ENCODE peak calls at places on chromosomes 7 and 10, in eight cellular contexts. G, P, Z, E, L, A, V and C are unnamed samples.
A peak's percentile ranks its signal among the peaks of the same experiment; 100 is the strongest.

GRCh38 chr10:106175760-106176377 is 988.6 kb downstream of the SORCS1 start:
- DNase-seq in G (no peak), P (no peak), Z (no peak), E (no peak), L (no peak), A (peak; percentile 52), V (no peak), C (no peak)

GRCh38 chr7:38451840-38452239 is 178.4 kb upstream of the TARP start:
- DNase-seq in G (no peak), P (no peak), Z (no peak), E (no peak), L (no peak), A (peak; percentile 25), V (no peak), C (no peak)

GRCh38 chr10:94630017-94630688 is 53.4 kb upstream of the CYP2C18 start:
- DNase-seq in G (no peak), P (no peak), Z (no peak), E (no peak), L (no peak), A (peak; percentile 49), V (no peak), C (no peak)

GRCh38 chr7:134954197-134955082 is 31.9 kb upstream of the AGBL3 start:
- DNase-seq in G (no peak), P (no peak), Z (no peak), E (no peak), L (no peak), A (peak; percentile 39), V (no peak), C (no peak)

GRCh38 chr7:3065724-3066143 is 22.1 kb upstream of the CARD11 start:
- DNase-seq in G (peak; percentile 39), P (peak; percentile 71), Z (no peak), E (peak; percentile 26), L (peak; percentile 54), A (peak; percentile 31), V (peak; percentile 18), C (no peak)

GRCh38 chr7:23645822-23646221 is 34.2 kb upstream of the FAM221A start:
- DNase-seq in G (no peak), P (no peak), Z (no peak), E (no peak), L (no peak), A (no peak), V (no peak), C (no peak)

GRCh38 chr7:112596981-112597380 is 116.2 kb downstream of the LSMEM1 start:
- DNase-seq in G (no peak), P (no peak), Z (no peak), E (no peak), L (no peak), A (no peak), V (no peak), C (no peak)

GRCh38 chr10:119166564-119166963 is 1.1 kb upstream of the SFXN4 start:
- DNase-seq in G (no peak), P (no peak), Z (no peak), E (no peak), L (no peak), A (no peak), V (no peak), C (no peak)

GRCh38 chr7:129843365-129843898 is 109.3 kb downstream of the UBE2H start:
- DNase-seq in G (no peak), P (no peak), Z (no peak), E (no peak), L (no peak), A (no peak), V (no peak), C (no peak)

GRCh38 chr7:114629762-114630161 is 215.1 kb downstream of the FOXP2 start:
- DNase-seq in G (no peak), P (no peak), Z (no peak), E (no peak), L (no peak), A (no peak), V (no peak), C (no peak)

GRCh38 chr7:112160130-112160770 is 45.9 kb downstream of the DOCK4 start:
- DNase-seq in G (no peak), P (no peak), Z (peak; percentile 24), E (no peak), L (no peak), A (peak; percentile 51), V (no peak), C (no peak)

GRCh38 chr7:24073651-24074420 is 210.2 kb upstream of the NPY start:
- DNase-seq in G (no peak), P (no peak), Z (no peak), E (no peak), L (no peak), A (no peak), V (no peak), C (no peak)

GRCh38 chr7:44289341-44290249 is 35.8 kb downstream of the CAMK2B start:
- DNase-seq in G (no peak), P (no peak), Z (peak; percentile 12), E (no peak), L (peak; percentile 39), A (no peak), V (peak; percentile 9), C (no peak)

GRCh38 chr7:17090751-17091150 is 207.7 kb upstream of the AHR start:
- DNase-seq in G (no peak), P (no peak), Z (no peak), E (no peak), L (no peak), A (no peak), V (no peak), C (peak; percentile 86)

GRCh38 chr7:20329389-20330175 is 1.1 kb upstream of the ITGB8 start:
- DNase-seq in G (no peak), P (no peak), Z (peak; percentile 72), E (peak; percentile 82), L (peak; percentile 68), A (peak; percentile 86), V (peak; percentile 31), C (no peak)

GRCh38 chr7:125445901-125446300 is 516.3 kb upstream of the POT1 start:
- DNase-seq in G (no peak), P (no peak), Z (no peak), E (no peak), L (no peak), A (no peak), V (no peak), C (no peak)

GRCh38 chr7:1853619-1854520 is 183.8 kb downstream of the ELFN1 start:
- DNase-seq in G (no peak), P (no peak), Z (no peak), E (no peak), L (no peak), A (no peak), V (peak; percentile 6), C (no peak)

GRCh38 chr7:101558742-101559325 is 70.3 kb downstream of the MYL10 start:
- DNase-seq in G (no peak), P (no peak), Z (peak; percentile 8), E (no peak), L (no peak), A (no peak), V (no peak), C (no peak)

GRCh38 chr7:90574820-90575187 is 21.3 kb upstream of the CDK14 start:
- DNase-seq in G (no peak), P (no peak), Z (no peak), E (no peak), L (no peak), A (no peak), V (no peak), C (no peak)

GRCh38 chr7:147438216-147438615 is 1152.3 kb upstream of the C7orf33 start:
- DNase-seq in G (no peak), P (no peak), Z (no peak), E (no peak), L (no peak), A (no peak), V (no peak), C (no peak)

GRCh38 chr10:1980459-1980858 is 243.1 kb upstream of the ADARB2 start:
- DNase-seq in G (no peak), P (no peak), Z (no peak), E (no peak), L (no peak), A (no peak), V (no peak), C (no peak)

GRCh38 chr10:33330543-33331019 is 3.9 kb downstream of the NRP1 start:
- DNase-seq in G (peak; percentile 80), P (peak; percentile 67), Z (peak; percentile 88), E (peak; percentile 90), L (peak; percentile 87), A (peak; percentile 87), V (peak; percentile 84), C (no peak)
- H3K4me3 ChIP-seq in G (no peak overlapping the region), P (no peak overlapping the region), Z (peak overlapping the region; percentile 71), E (no peak overlapping the region), L (peak overlapping the region; percentile 81), A (peak overlapping the region; percentile 92), V (peak overlapping the region; percentile 94), C (peak overlapping the region; percentile 95)

DNA sequence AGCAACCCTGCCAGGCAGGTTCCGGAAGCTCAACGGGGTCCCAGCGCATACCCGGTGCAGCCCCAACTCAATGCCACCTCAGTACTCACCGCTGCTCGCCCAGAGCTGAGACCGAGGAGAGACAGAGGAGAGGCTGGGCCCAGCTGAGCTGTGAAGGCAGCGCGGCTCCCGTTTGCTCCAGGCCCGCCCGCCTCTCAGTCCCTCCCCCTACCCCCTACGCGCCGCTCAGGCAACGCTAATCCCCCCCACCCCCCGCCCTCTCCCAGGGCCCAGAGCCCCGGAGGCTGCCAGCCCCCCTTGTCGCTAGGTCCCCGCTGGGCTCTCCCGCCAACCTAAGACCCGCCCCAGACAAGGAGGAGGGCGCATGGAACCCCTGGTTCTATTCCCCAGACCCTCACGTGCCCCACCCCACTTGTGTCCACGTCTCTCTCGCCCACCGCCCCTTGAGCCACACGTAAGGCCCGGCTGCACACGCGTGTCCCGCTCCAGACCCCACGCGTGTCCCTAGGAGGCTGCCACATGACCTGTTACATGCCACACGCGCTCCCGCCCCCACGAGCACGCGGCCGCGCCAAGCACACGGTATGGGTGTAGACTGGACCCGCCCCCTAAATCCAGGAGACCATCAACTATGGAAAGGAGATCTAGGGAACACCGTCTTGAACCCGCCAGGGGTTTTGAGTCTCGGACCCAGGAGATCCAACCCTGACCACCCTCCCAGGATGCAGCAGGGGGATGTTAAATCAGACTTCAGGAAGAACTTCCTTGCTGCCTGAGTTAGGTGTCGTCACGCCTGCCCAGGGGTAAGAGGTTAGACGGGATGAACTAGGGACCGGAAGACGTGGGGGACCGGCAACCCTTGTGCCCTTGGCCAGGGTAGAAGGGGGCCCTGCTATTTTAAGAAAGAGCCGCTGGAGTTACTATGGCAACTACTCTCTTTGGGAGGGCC is at the start of gene PSD:
- DNase-seq in G (peak; percentile 29), P (peak; percentile 46), Z (no peak), E (no peak), L (no peak), A (no peak), V (no peak), C (no peak)
- H3K27me3 ChIP-seq in G (no peaks in the 10 kb centered on the region), P (peaks cover 13% of the 10 kb centered on the region), Z (no peaks in the 10 kb centered on the region), E (no peaks in the 10 kb centered on the region), L (peaks cover 29% of the 10 kb centered on the region), A (peaks cover 14% of the 10 kb centered on the region), V (peaks cover 48% of the 10 kb centered on the region), C (peaks cover 11% of the 10 kb centered on the region)

GRCh38 chr10:37754538-37755323 is 102.7 kb downstream of the ZNF248 start:
- DNase-seq in G (peak; percentile 51), P (no peak), Z (no peak), E (peak; percentile 26), L (no peak), A (no peak), V (no peak), C (no peak)
- H3K4me3 ChIP-seq in G (no peak overlapping the region), P (no peak overlapping the region), Z (no peak overlapping the region), E (no peak overlapping the region), L (no peak overlapping the region), A (no peak overlapping the region), V (no peak overlapping the region), C (no peak overlapping the region)

DNA sequence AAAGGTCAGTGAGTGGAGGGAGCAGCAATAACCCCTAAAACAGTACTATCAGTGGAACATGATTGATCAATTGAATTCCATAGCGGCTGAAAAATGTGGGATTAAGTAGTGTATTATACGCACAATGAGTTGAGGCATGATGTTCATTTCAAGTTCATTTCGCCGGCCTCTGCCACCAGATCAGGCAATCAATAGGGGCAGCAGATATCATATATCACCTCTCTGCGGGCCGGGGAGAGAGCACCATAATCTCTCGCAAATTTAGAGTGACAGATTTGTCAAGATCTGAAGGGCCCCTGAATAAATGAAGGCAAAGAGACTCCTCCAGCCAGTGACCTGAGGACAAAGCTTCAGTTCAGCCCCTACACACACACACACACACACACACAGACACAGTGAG is 58.5 kb downstream of the PAX2 start:
- DNase-seq in G (no peak), P (no peak), Z (no peak), E (no peak), L (no peak), A (no peak), V (no peak), C (no peak)
- H3K27me3 ChIP-seq in G (peaks cover 7% of the 10 kb centered on the region), P (no peaks in the 10 kb centered on the region), Z (no peaks in the 10 kb centered on the region), E (no peaks in the 10 kb centered on the region), L (peaks cover 88% of the 10 kb centered on the region), A (peaks cover 59% of the 10 kb centered on the region), V (peaks cover 85% of the 10 kb centered on the region), C (peaks cover 36% of the 10 kb centered on the region)